ENCODE peak calls at places on chromosomes 7 and 10, in ten cellular contexts. Y is fibroblast of the aortic adventitia; X is activated CD4-positive, alpha-beta memory T cell treated with anti-CD3 and anti-CD28 coated beads, Interleukin-2, amount 10 ng/mL, durations not matched to agents 7 days and 5 days; G is fibroblast of lung; F is GF-D8; K is HS-5; V is M059J; J is stimulated activated CD4-positive, alpha-beta T cell treated with anti-CD3 and anti-CD28 coated beads, Interleukin-15, amount 100 ng/mL, for 24 hours; O is A549; T is OCI-LY7. N is an unnamed sample.

GRCh38 chr7:25553005-25553404 is 324.7 kb upstream of the NPVF start:
- DNase-seq in Y (no peak), X (no peak), G (no peak), F (no peak), K (no peak), V (no peak), J (no peak), O (no peak), T (no peak), N (no peak)

GRCh38 chr7:32905175-32905662 is 13.7 kb upstream of the KBTBD2 start:
- DNase-seq in Y (peak), X (peak), G (peak), F (peak), K (peak), V (peak), J (peak), O (peak), T (no peak), N (peak)

GRCh38 chr10:101040061-101040460 is 9.0 kb downstream of the SFXN3 start:
- DNase-seq in Y (no peak), X (no peak), G (no peak), F (no peak), K (no peak), V (no peak), J (no peak), O (no peak), T (no peak), N (no peak)

GRCh38 chr10:96967847-96968246 is 135.7 kb downstream of the LCOR start:
- DNase-seq in Y (no peak), X (no peak), G (no peak), F (no peak), K (no peak), V (peak), J (no peak), O (no peak), T (no peak), N (peak)

GRCh38 chr7:104551226-104551625 is 222.8 kb downstream of the LHFPL3 start:
- DNase-seq in Y (no peak), X (no peak), G (no peak), F (no peak), K (no peak), V (no peak), J (no peak), O (no peak), T (no peak), N (no peak)

GRCh38 chr7:123492485-123492884 is 41.9 kb downstream of the IQUB start:
- DNase-seq in Y (no peak), X (no peak), G (no peak), F (no peak), K (no peak), V (no peak), J (no peak), O (peak), T (no peak), N (peak)

GRCh38 chr7:36565792-36566356 is 158.4 kb downstream of the AOAH start:
- DNase-seq in Y (peak), X (no peak), G (peak), F (peak), K (no peak), V (no peak), J (no peak), O (no peak), T (no peak), N (no peak)

GRCh38 chr10:110725809-110726641 is 81.9 kb downstream of the RBM20 start:
- DNase-seq in Y (no peak), X (no peak), G (no peak), F (no peak), K (no peak), V (peak), J (no peak), O (no peak), T (peak), N (peak)

GRCh38 chr7:37765872-37766525 is 82.4 kb upstream of the NME8 start:
- DNase-seq in Y (no peak), X (no peak), G (no peak), F (peak), K (no peak), V (no peak), J (peak), O (no peak), T (no peak), N (no peak)

GRCh38 chr10:44801383-44802327 is 109.5 kb upstream of the TMEM72 start:
- DNase-seq in Y (peak), X (no peak), G (peak), F (no peak), K (peak), V (peak), J (no peak), O (peak), T (no peak), N (peak)

GRCh38 chr7:108294595-108294994 is 161.6 kb downstream of the NRCAM start:
- DNase-seq in Y (no peak), X (no peak), G (no peak), F (peak), K (no peak), V (peak), J (no peak), O (no peak), T (peak), N (peak)

GRCh38 chr7:106346678-106347217 is 62.0 kb upstream of the NAMPT start:
- DNase-seq in Y (peak), X (peak), G (peak), F (peak), K (peak), V (peak), J (peak), O (peak), T (no peak), N (peak)

GRCh38 chr10:129259128-129259527 is 207.9 kb upstream of the MGMT start:
- DNase-seq in Y (no peak), X (no peak), G (peak), F (no peak), K (no peak), V (no peak), J (no peak), O (no peak), T (no peak), N (no peak)

GRCh38 chr7:24869572-24869971 is 110.4 kb downstream of the OSBPL3 start:
- DNase-seq in Y (no peak), X (no peak), G (no peak), F (no peak), K (peak), V (peak), J (no peak), O (no peak), T (no peak), N (peak)

GRCh38 chr7:139114585-139114984 is 5.1 kb upstream of the ZC3HAV1 start:
- DNase-seq in Y (no peak), X (no peak), G (no peak), F (no peak), K (no peak), V (no peak), J (no peak), O (no peak), T (no peak), N (no peak)

GRCh38 chr10:35546824-35547225 is 58.3 kb upstream of the GJD4 start:
- DNase-seq in Y (peak), X (no peak), G (no peak), F (no peak), K (peak), V (peak), J (no peak), O (peak), T (no peak), N (peak)

GRCh38 chr7:26779978-26780595 is 84.3 kb downstream of the SKAP2 start:
- DNase-seq in Y (no peak), X (no peak), G (no peak), F (no peak), K (no peak), V (no peak), J (no peak), O (no peak), T (no peak), N (no peak)

GRCh38 chr7:64098-64521 is 128.3 kb upstream of the FAM20C start:
- DNase-seq in Y (peak), X (no peak), G (peak), F (peak), K (peak), V (peak), J (no peak), O (peak), T (peak), N (peak)

GRCh38 chr7:127673902-127674301 is 21.9 kb downstream of the SND1 start:
- DNase-seq in Y (no peak), X (no peak), G (no peak), F (no peak), K (no peak), V (no peak), J (no peak), O (no peak), T (no peak), N (peak)

GRCh38 chr10:79429751-79430150 is 15.7 kb downstream of the ZCCHC24 start:
- DNase-seq in Y (no peak), X (no peak), G (no peak), F (no peak), K (no peak), V (no peak), J (no peak), O (no peak), T (no peak), N (no peak)

GRCh38 chr10:50375051-50375452 is 123.7 kb upstream of the ASAH2 start:
- DNase-seq in Y (no peak), X (no peak), G (no peak), F (peak), K (no peak), V (peak), J (no peak), O (no peak), T (no peak), N (no peak)

GRCh38 chr7:65251851-65252620 is 121.6 kb upstream of the ZNF92 start:
- DNase-seq in Y (peak), X (peak), G (peak), F (no peak), K (no peak), V (peak), J (peak), O (peak), T (peak), N (peak)

GRCh38 chr10:52578871-52579405 is 193.6 kb downstream of the MBL2 start:
- DNase-seq in Y (peak), X (no peak), G (peak), F (no peak), K (no peak), V (peak), J (no peak), O (no peak), T (no peak), N (no peak)

GRCh38 chr7:122886357-122887081 is at the start of gene CADPS2:
- DNase-seq in Y (peak), X (peak), G (peak), F (no peak), K (peak), V (peak), J (peak), O (peak), T (no peak), N (peak)

GRCh38 chr10:541041-541440 is 148.4 kb downstream of the DIP2C start:
- DNase-seq in Y (no peak), X (no peak), G (no peak), F (no peak), K (no peak), V (no peak), J (no peak), O (no peak), T (no peak), N (no peak)

GRCh38 chr7:115662120-115662519 is 368.4 kb downstream of the TFEC start:
- DNase-seq in Y (no peak), X (no peak), G (no peak), F (no peak), K (peak), V (no peak), J (no peak), O (no peak), T (no peak), N (peak)

N was measured in GM23248.